ENCODE peak calls at places on chromosome 3, in four cellular contexts. T is HepG2, V is K562, I is H1. Y is an unnamed sample.

GRCh38 chr3:126567696-126568438 is 9.1 kb upstream of the C3orf22 start:
- DNase-seq in T (peak), V (no peak), I (peak), Y (peak)

GRCh38 chr3:106332884-106333283 is 464.1 kb upstream of the CBLB start:
- DNase-seq in T (no peak), V (no peak), I (no peak), Y (no peak)

GRCh38 chr3:50890688-50891344 is 216.1 kb downstream of the DOCK3 start:
- DNase-seq in T (no peak), V (no peak), I (no peak), Y (no peak)

GRCh38 chr3:105722943-105723556 is 145.8 kb downstream of the CBLB start:
- DNase-seq in T (no peak), V (no peak), I (no peak), Y (no peak)

GRCh38 chr3:67937498-67938118 is 283.2 kb upstream of the SUCLG2 start:
- DNase-seq in T (no peak), V (no peak), I (no peak), Y (no peak)

GRCh38 chr3:126300761-126301481 is 56.3 kb downstream of the KLF15 start:
- DNase-seq in T (peak), V (no peak), I (no peak), Y (no peak)

GRCh38 chr3:140756240-140757016 is 78.6 kb downstream of the TRIM42 start:
- DNase-seq in T (no peak), V (no peak), I (no peak), Y (no peak)

GRCh38 chr3:89252865-89253264 is 145.4 kb downstream of the EPHA3 start:
- DNase-seq in T (no peak), V (no peak), I (no peak), Y (no peak)

GRCh38 chr3:49277357-49277723 is 308 bp upstream of the C3orf62 start:
- DNase-seq in T (no peak), V (no peak), I (no peak), Y (no peak)

GRCh38 chr3:114879059-114880031 is 267.7 kb downstream of the ZBTB20 start:
- DNase-seq in T (no peak), V (no peak), I (no peak), Y (peak)

GRCh38 chr3:14725015-14725431 is 50.1 kb downstream of the C3orf20 start:
- DNase-seq in T (no peak), V (no peak), I (no peak), Y (no peak)

GRCh38 chr3:139460529-139460928 is 15.8 kb downstream of the RBP2 start:
- DNase-seq in T (no peak), V (no peak), I (no peak), Y (no peak)

GRCh38 chr3:46878796-46879436 is 1.4 kb downstream of the PTH1R start:
- DNase-seq in T (peak), V (no peak), I (no peak), Y (no peak)

GRCh38 chr3:11655188-11655928 is 11.6 kb upstream of the VGLL4 start:
- DNase-seq in T (no peak), V (no peak), I (no peak), Y (peak)

GRCh38 chr3:113966172-113966571 is 18.4 kb downstream of the ZDHHC23 start:
- DNase-seq in T (no peak), V (no peak), I (no peak), Y (no peak)

GRCh38 chr3:136343873-136344281 is 93.7 kb downstream of the PCCB start:
- DNase-seq in T (peak), V (peak), I (no peak), Y (peak)

GRCh38 chr3:184242297-184242685 is 6.5 kb downstream of the ALG3 start:
- DNase-seq in T (no peak), V (no peak), I (no peak), Y (no peak)

GRCh38 chr3:192857148-192857735 is 60.4 kb downstream of the MB21D2 start:
- DNase-seq in T (no peak), V (no peak), I (no peak), Y (no peak)

GRCh38 chr3:71066356-71066755 is 517.2 kb downstream of the FOXP1 start:
- DNase-seq in T (no peak), V (no peak), I (no peak), Y (no peak)

GRCh38 chr3:71310595-71311319 is 272.8 kb downstream of the FOXP1 start:
- DNase-seq in T (peak), V (no peak), I (no peak), Y (no peak)

GRCh38 chr3:122697952-122698625 is 17.4 kb downstream of the PARP14 start:
- DNase-seq in T (no peak), V (no peak), I (no peak), Y (peak)

GRCh38 chr3:49868951-49869454 is 703 bp downstream of the CAMKV start:
- DNase-seq in T (no peak), V (peak), I (peak), Y (no peak)

GRCh38 chr3:104359546-104359945 is 1007.2 kb upstream of the ALCAM start:
- DNase-seq in T (no peak), V (no peak), I (no peak), Y (no peak)

GRCh38 chr3:126798521-126798920 is 94.5 kb downstream of the CHCHD6 start:
- DNase-seq in T (no peak), V (no peak), I (no peak), Y (no peak)

GRCh38 chr3:129305592-129306091 is 27.0 kb downstream of the HMCES start:
- DNase-seq in T (no peak), V (peak), I (peak), Y (no peak)

GRCh38 chr3:20197775-20198174 is 11.8 kb upstream of the SGO1 start:
- DNase-seq in T (no peak), V (no peak), I (no peak), Y (no peak)
- TF ChIP-seq PHF8 in T (no peak), V (no peak), I (no peak), Y (no peak)

GRCh38 chr3:81936817-81937216 is 175.4 kb upstream of the GBE1 start:
- DNase-seq in T (no peak), V (no peak), I (no peak), Y (no peak)

GRCh38 chr3:81927811-81928210 is 166.4 kb upstream of the GBE1 start:
- DNase-seq in T (no peak), V (no peak), I (no peak), Y (no peak)

GRCh38 chr3:81929697-81930096 is 168.3 kb upstream of the GBE1 start:
- DNase-seq in T (no peak), V (peak), I (no peak), Y (no peak)

GRCh38 chr3:81931852-81932251 is 170.4 kb upstream of the GBE1 start:
- DNase-seq in T (no peak), V (no peak), I (no peak), Y (no peak)

GRCh38 chr3:81931265-81931664 is 169.8 kb upstream of the GBE1 start:
- DNase-seq in T (no peak), V (no peak), I (no peak), Y (no peak)
- TF ChIP-seq CTCF in T (no peak), V (no peak), I (no peak), Y (no peak)

GRCh38 chr3:66552846-66553245 is 52.0 kb upstream of the LRIG1 start:
- DNase-seq in T (no peak), V (no peak), I (no peak), Y (no peak)

GRCh38 chr3:66553714-66554113 is 52.9 kb upstream of the LRIG1 start:
- DNase-seq in T (no peak), V (no peak), I (no peak), Y (no peak)

GRCh38 chr3:66557166-66557565 is 56.3 kb upstream of the LRIG1 start:
- DNase-seq in T (no peak), V (no peak), I (no peak), Y (no peak)

GRCh38 chr3:66554178-66554577 is 53.4 kb upstream of the LRIG1 start:
- DNase-seq in T (no peak), V (no peak), I (no peak), Y (peak)

GRCh38 chr3:66555214-66555844 is 54.5 kb upstream of the LRIG1 start:
- DNase-seq in T (no peak), V (no peak), I (no peak), Y (peak)
- TF ChIP-seq PHF8 in T (no peak), V (no peak), I (no peak), Y (no peak)

GRCh38 chr3:12877040-12877439 is 35.7 kb upstream of the RPL32 start:
- DNase-seq in T (no peak), V (no peak), I (no peak), Y (no peak)

GRCh38 chr3:12878026-12878636 is 36.8 kb upstream of the RPL32 start:
- DNase-seq in T (no peak), V (no peak), I (no peak), Y (no peak)

GRCh38 chr3:12879191-12879815 is 37.9 kb upstream of the RPL32 start:
- DNase-seq in T (no peak), V (no peak), I (no peak), Y (no peak)

GRCh38 chr3:12871404-12871983 is 30.1 kb upstream of the RPL32 start:
- DNase-seq in T (no peak), V (no peak), I (no peak), Y (no peak)

DNA sequence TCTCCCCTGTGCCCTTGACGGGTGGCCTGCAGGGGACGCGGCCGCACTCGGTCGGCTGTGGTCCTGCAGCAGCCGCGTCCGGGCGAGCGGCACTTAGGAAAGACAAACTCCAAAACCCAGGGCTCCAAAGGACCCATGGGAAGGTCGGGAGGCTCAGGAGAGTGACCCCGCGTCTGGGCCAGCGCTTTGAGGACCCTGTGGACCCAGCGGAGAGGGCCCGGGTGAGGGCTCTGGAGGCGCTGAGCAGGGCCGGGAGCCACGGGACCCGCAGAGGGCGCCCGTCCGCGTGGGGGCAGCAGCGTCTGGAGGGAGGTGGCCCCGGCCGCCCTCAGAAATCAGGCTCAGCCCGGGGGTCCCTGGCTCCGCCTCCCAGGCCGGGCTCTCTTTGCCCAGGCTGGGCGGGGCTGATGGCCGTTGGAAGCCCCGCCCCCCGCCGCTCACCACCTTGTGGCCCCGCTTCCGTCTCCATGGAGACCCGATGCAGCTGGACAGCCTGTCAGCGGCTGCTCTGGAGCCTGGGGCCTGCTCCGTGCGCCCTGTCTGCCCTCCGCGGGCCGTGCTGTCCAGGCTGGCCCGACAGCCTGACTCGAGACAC is 34.6 kb upstream of the RPL32 start:
- DNase-seq in T (no peak), V (peak), I (peak), Y (no peak)
- TF ChIP-seq CTCF in T (no peak), V (peak), I (no peak), Y (peak)

Y was measured in A549.